ENCODE peak calls at places on chromosome 21, in ten cellular contexts. V is mammary epithelial cell; X is RWPE2; K is trophoblast cell; A is A549; M is fibroblast of mammary gland; C is uterus; P is CD8-positive, alpha-beta memory T cell; R is HL-60; F is pancreas. J is an unnamed sample.

GRCh38 chr21:15953551-15954116 is 223.9 kb downstream of the USP25 start:
- DNase-seq in V (no peak), X (no peak), K (no peak), A (no peak), M (no peak), C (no peak), P (no peak), R (no peak), F (no peak), J (no peak)

GRCh38 chr21:38751379-38752050 is 54.2 kb upstream of the ETS2 start:
- DNase-seq in V (no peak), X (no peak), K (no peak), A (no peak), M (no peak), C (no peak), P (no peak), R (peak), F (no peak), J (no peak)

GRCh38 chr21:41749286-41749685 is 17.6 kb downstream of the RIPK4 start:
- DNase-seq in V (no peak), X (no peak), K (no peak), A (no peak), M (no peak), C (no peak), P (no peak), R (no peak), F (no peak), J (no peak)

GRCh38 chr21:39319251-39319756 is 5.9 kb upstream of the BRWD1 start:
- DNase-seq in V (no peak), X (no peak), K (no peak), A (no peak), M (peak), C (no peak), P (no peak), R (no peak), F (no peak), J (no peak)

GRCh38 chr21:36854391-36854790 is 112.1 kb downstream of the HLCS start:
- DNase-seq in V (no peak), X (no peak), K (peak), A (peak), M (peak), C (no peak), P (no peak), R (peak), F (no peak), J (peak)

GRCh38 chr21:29078884-29079765 is 5.7 kb upstream of the CCT8 start:
- DNase-seq in V (no peak), X (no peak), K (no peak), A (no peak), M (peak), C (no peak), P (no peak), R (peak), F (no peak), J (peak)

GRCh38 chr21:28086861-28087581 is 905.7 kb downstream of the LTN1 start:
- DNase-seq in V (no peak), X (no peak), K (no peak), A (no peak), M (no peak), C (no peak), P (no peak), R (no peak), F (no peak), J (no peak)

GRCh38 chr21:41624674-41625310 is 116.8 kb upstream of the TMPRSS2 start:
- DNase-seq in V (no peak), X (no peak), K (no peak), A (no peak), M (no peak), C (no peak), P (no peak), R (no peak), F (no peak), J (no peak)

GRCh38 chr21:41926068-41926806 is 27.6 kb downstream of the C2CD2 start:
- DNase-seq in V (peak), X (no peak), K (no peak), A (no peak), M (peak), C (no peak), P (no peak), R (no peak), F (no peak), J (peak)

GRCh38 chr21:19922122-19922521 is 1076.1 kb upstream of the NCAM2 start:
- DNase-seq in V (no peak), X (no peak), K (no peak), A (no peak), M (no peak), C (no peak), P (no peak), R (no peak), F (no peak), J (no peak)

GRCh38 chr21:37452222-37452621 is 85.6 kb downstream of the DYRK1A start:
- DNase-seq in V (peak), X (no peak), K (no peak), A (no peak), M (peak), C (no peak), P (no peak), R (no peak), F (no peak), J (no peak)

GRCh38 chr21:24007592-24007991 is 1599.7 kb downstream of the MRPL39 start:
- DNase-seq in V (no peak), X (no peak), K (no peak), A (no peak), M (no peak), C (no peak), P (no peak), R (no peak), F (no peak), J (no peak)

GRCh38 chr21:26409735-26410134 is 163.4 kb downstream of the CYYR1 start:
- DNase-seq in V (no peak), X (no peak), K (no peak), A (no peak), M (peak), C (no peak), P (no peak), R (no peak), F (no peak), J (no peak)

GRCh38 chr21:37784591-37785318 is 131.5 kb downstream of the KCNJ6 start:
- DNase-seq in V (no peak), X (no peak), K (no peak), A (no peak), M (no peak), C (no peak), P (no peak), R (no peak), F (no peak), J (no peak)

GRCh38 chr21:15795533-15795932 is 65.8 kb downstream of the USP25 start:
- DNase-seq in V (no peak), X (no peak), K (no peak), A (no peak), M (no peak), C (no peak), P (no peak), R (no peak), F (no peak), J (no peak)

GRCh38 chr21:42061866-42062542 is 9.1 kb upstream of the UMODL1 start:
- DNase-seq in V (no peak), X (peak), K (no peak), A (no peak), M (no peak), C (no peak), P (peak), R (peak), F (no peak), J (peak)

GRCh38 chr21:23639726-23640125 is 1967.6 kb downstream of the MRPL39 start:
- DNase-seq in V (no peak), X (no peak), K (no peak), A (no peak), M (no peak), C (no peak), P (no peak), R (no peak), F (no peak), J (no peak)

GRCh38 chr21:38914071-38914491 is 108.4 kb downstream of the ETS2 start:
- DNase-seq in V (no peak), X (no peak), K (no peak), A (no peak), M (no peak), C (no peak), P (no peak), R (no peak), F (no peak), J (no peak)

GRCh38 chr21:38256599-38257302 is at the start of gene KCNJ15:
- DNase-seq in V (peak), X (no peak), K (no peak), A (no peak), M (no peak), C (no peak), P (no peak), R (no peak), F (no peak), J (no peak)

GRCh38 chr21:36059823-36060158 is 535 bp downstream of the SETD4 start:
- DNase-seq in V (no peak), X (no peak), K (no peak), A (no peak), M (no peak), C (no peak), P (no peak), R (peak), F (peak), J (no peak)

GRCh38 chr21:29237110-29238051 is 61.3 kb upstream of the BACH1 start:
- DNase-seq in V (no peak), X (no peak), K (no peak), A (no peak), M (peak), C (peak), P (no peak), R (no peak), F (no peak), J (no peak)

GRCh38 chr21:36030581-36031189 is 29.6 kb downstream of the SETD4 start:
- DNase-seq in V (no peak), X (no peak), K (no peak), A (no peak), M (peak), C (no peak), P (no peak), R (no peak), F (no peak), J (peak)

GRCh38 chr21:42629856-42630410 is 23.5 kb upstream of the PDE9A start:
- DNase-seq in V (no peak), X (peak), K (no peak), A (no peak), M (no peak), C (no peak), P (no peak), R (no peak), F (no peak), J (no peak)

GRCh38 chr21:40923361-40923760 is 76.4 kb upstream of the DSCAM start:
- DNase-seq in V (peak), X (peak), K (no peak), A (no peak), M (no peak), C (no peak), P (no peak), R (no peak), F (no peak), J (no peak)

GRCh38 chr21:28256420-28256831 is 736.3 kb downstream of the LTN1 start:
- DNase-seq in V (no peak), X (no peak), K (no peak), A (no peak), M (no peak), C (no peak), P (no peak), R (no peak), F (no peak), J (no peak)

GRCh38 chr21:41695513-41695912 is 71.3 kb downstream of the RIPK4 start:
- DNase-seq in V (no peak), X (no peak), K (no peak), A (no peak), M (no peak), C (no peak), P (no peak), R (no peak), F (no peak), J (no peak)

GRCh38 chr21:41133896-41134522 is 34.0 kb upstream of the BACE2 start:
- DNase-seq in V (peak), X (no peak), K (peak), A (peak), M (peak), C (no peak), P (no peak), R (no peak), F (no peak), J (no peak)

GRCh38 chr21:38291875-38292274 is 35.1 kb downstream of the KCNJ15 start:
- DNase-seq in V (no peak), X (no peak), K (no peak), A (no peak), M (no peak), C (no peak), P (no peak), R (no peak), F (no peak), J (no peak)

GRCh38 chr21:36044056-36044455 is 16.3 kb downstream of the SETD4 start:
- DNase-seq in V (peak), X (no peak), K (no peak), A (no peak), M (no peak), C (no peak), P (no peak), R (no peak), F (no peak), J (no peak)

GRCh38 chr21:36994501-36995189 is 11.9 kb upstream of the RIPPLY3 start:
- DNase-seq in V (no peak), X (no peak), K (peak), A (no peak), M (no peak), C (no peak), P (peak), R (no peak), F (no peak), J (no peak)

GRCh38 chr21:30234643-30235042 is 18.7 kb upstream of the CLDN8 start:
- DNase-seq in V (peak), X (no peak), K (no peak), A (no peak), M (peak), C (no peak), P (no peak), R (no peak), F (no peak), J (no peak)

GRCh38 chr21:17466166-17466565 is 46.7 kb upstream of the CXADR start:
- DNase-seq in V (peak), X (no peak), K (no peak), A (peak), M (peak), C (no peak), P (no peak), R (no peak), F (no peak), J (no peak)

GRCh38 chr21:15355066-15355465 is 290.3 kb upstream of the NRIP1 start:
- DNase-seq in V (no peak), X (no peak), K (no peak), A (no peak), M (no peak), C (no peak), P (no peak), R (no peak), F (no peak), J (no peak)

GRCh38 chr21:27776925-27777553 is 810.2 kb upstream of the ADAMTS5 start:
- DNase-seq in V (no peak), X (no peak), K (no peak), A (no peak), M (peak), C (peak), P (no peak), R (no peak), F (peak), J (no peak)

GRCh38 chr21:34807881-34808568 is 139.2 kb downstream of the CLIC6 start:
- DNase-seq in V (peak), X (peak), K (peak), A (peak), M (peak), C (peak), P (peak), R (peak), F (no peak), J (peak)
- H3K4me3 ChIP-seq in V (no peak), X (no peak), K (no peak), A (no peak), M (no peak), C (no peak), P (no peak), R (no peak), F (no peak), J (no peak)

GRCh38 chr21:46285206-46285661 is at the start of gene MCM3AP:
- DNase-seq in V (no peak), X (no peak), K (no peak), A (no peak), M (no peak), C (no peak), P (no peak), R (no peak), F (no peak), J (no peak)

GRCh38 chr21:46285761-46286667 is at the start of gene YBEY:
- DNase-seq in V (peak), X (peak), K (peak), A (peak), M (peak), C (peak), P (peak), R (peak), F (peak), J (peak)

GRCh38 chr21:46286668-46286982 is 483 bp downstream of the YBEY start:
- DNase-seq in V (no peak), X (no peak), K (no peak), A (no peak), M (peak), C (no peak), P (no peak), R (no peak), F (no peak), J (no peak)

GRCh38 chr21:46289655-46290178 is 3.6 kb downstream of the YBEY start:
- DNase-seq in V (no peak), X (no peak), K (no peak), A (no peak), M (no peak), C (no peak), P (no peak), R (no peak), F (no peak), J (no peak)

DNA sequence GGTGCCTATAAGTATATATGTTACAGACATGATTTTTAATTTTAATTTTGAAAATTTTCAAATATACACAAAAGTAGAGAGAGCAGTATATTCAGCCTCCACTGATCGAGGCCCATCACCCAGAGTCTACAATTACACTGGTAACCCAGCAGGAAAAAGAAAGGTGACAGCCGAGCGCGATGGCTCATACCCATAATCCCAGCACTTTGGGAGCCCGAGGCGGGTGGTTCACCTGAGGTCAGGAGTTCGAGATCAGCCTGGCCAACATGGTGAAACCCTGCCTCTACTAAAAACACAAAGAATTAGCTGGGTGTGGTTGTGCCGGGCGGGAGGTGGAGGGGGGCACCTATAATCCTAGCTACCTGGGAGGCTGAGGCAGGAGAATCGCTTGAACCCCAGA is 1.4 kb downstream of the YBEY start:
- DNase-seq in V (no peak), X (no peak), K (no peak), A (no peak), M (no peak), C (no peak), P (no peak), R (no peak), F (no peak), J (no peak)
- H3K4me3 ChIP-seq in V (peak), X (peak), K (no peak), A (no peak), M (peak), C (no peak), P (no peak), R (no peak), F (no peak), J (no peak)

GRCh38 chr21:33968082-33968997 is 52.7 kb upstream of the ATP5PO start:
- DNase-seq in V (peak), X (no peak), K (no peak), A (peak), M (peak), C (no peak), P (no peak), R (no peak), F (no peak), J (no peak)
- H3K4me3 ChIP-seq in V (no peak), X (no peak), K (no peak), A (no peak), M (no peak), C (no peak), P (no peak), R (no peak), F (no peak), J (no peak)

GRCh38 chr21:44862869-44863685 is 10.4 kb downstream of the PTTG1IP start:
- DNase-seq in V (no peak), X (no peak), K (no peak), A (no peak), M (no peak), C (no peak), P (no peak), R (no peak), F (no peak), J (no peak)
- H3K4me3 ChIP-seq in V (no peak), X (no peak), K (no peak), A (no peak), M (no peak), C (no peak), P (no peak), R (no peak), F (no peak), J (no peak)

DNA sequence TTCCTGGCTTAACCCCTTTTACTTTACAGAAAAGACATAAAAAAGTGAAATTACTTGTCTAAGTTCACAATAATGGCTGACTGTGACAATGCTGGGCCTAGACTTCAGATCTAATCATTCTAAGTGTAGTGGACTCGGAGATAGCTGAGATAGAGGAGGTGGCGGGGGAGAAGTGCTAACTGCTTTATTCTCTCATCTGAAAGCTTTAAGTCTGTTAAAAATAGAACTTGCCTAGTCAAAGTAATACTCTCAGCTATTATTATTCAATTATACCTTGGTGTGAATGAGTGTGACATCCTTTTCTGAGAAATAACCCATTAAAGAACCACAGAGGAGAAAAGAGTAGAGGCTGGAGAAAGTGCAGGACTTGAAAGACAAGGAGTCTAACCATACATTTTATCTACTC is 96.1 kb upstream of the OLIG2 start:
- DNase-seq in V (no peak), X (no peak), K (no peak), A (no peak), M (no peak), C (no peak), P (no peak), R (no peak), F (no peak), J (no peak)
- H3K4me3 ChIP-seq in V (no peak), X (no peak), K (no peak), A (no peak), M (no peak), C (no peak), P (no peak), R (no peak), F (no peak), J (no peak)

GRCh38 chr21:32136546-32136945 is 142.3 kb downstream of the MIS18A start:
- DNase-seq in V (no peak), X (no peak), K (no peak), A (no peak), M (no peak), C (no peak), P (no peak), R (no peak), F (no peak), J (no peak)
- H3K4me3 ChIP-seq in V (no peak), X (no peak), K (no peak), A (no peak), M (no peak), C (no peak), P (no peak), R (no peak), F (no peak), J (no peak)